ENCODE peak calls at places on chromosomes 1 and 21, in seven cellular contexts. Y, H, U, J, B, M and P are unnamed samples.

GRCh38 chr1:181588631-181589030 is 105.3 kb downstream of the CACNA1E start:
- DNase-seq in M (no peak), U (no peak), Y (no peak), B (no peak), H (no peak), J (no peak), P (no peak)

GRCh38 chr1:34790985-34791384 is 1.8 kb upstream of the GJA4 start:
- DNase-seq in H (no peak), Y (no peak), B (no peak), J (no peak), M (no peak), U (no peak), P (no peak)

GRCh38 chr1:223075834-223076233 is 67.2 kb downstream of the TLR5 start:
- DNase-seq in B (no peak), M (no peak), J (no peak), U (no peak), Y (no peak), H (no peak), P (no peak)

GRCh38 chr1:228986093-228986904 is 251.0 kb downstream of the RHOU start:
- DNase-seq in J (no peak), M (no peak), B (no peak), H (no peak), Y (peak), U (peak), P (peak)

GRCh38 chr1:110783292-110783918 is 89.5 kb upstream of the CD53 start:
- DNase-seq in J (peak), M (peak), H (peak), Y (peak), B (peak), U (peak), P (peak)

GRCh38 chr1:87140831-87141540 is 187.7 kb upstream of the LMO4 start:
- DNase-seq in M (peak), B (no peak), J (no peak), U (no peak), Y (no peak), H (no peak), P (peak)

GRCh38 chr1:151545542-151545941 is 5.4 kb downstream of the TUFT1 start:
- DNase-seq in Y (no peak), B (no peak), U (no peak), M (no peak), J (no peak), H (no peak), P (peak)

GRCh38 chr21:35077975-35078374 is 28.9 kb upstream of the RUNX1 start:
- DNase-seq in M (peak), Y (no peak), B (no peak), H (no peak), U (no peak), J (no peak), P (peak)

GRCh38 chr1:43282220-43283195 is 2.9 kb downstream of the C1orf210 start:
- DNase-seq in J (no peak), M (no peak), Y (no peak), B (no peak), U (no peak), H (no peak), P (no peak)

GRCh38 chr1:161258439-161259386 is at the start of gene PCP4L1:
- DNase-seq in H (peak), B (no peak), J (peak), U (peak), Y (peak), M (peak), P (peak)
- TF ChIP-seq EZH2 in H (peak), B (no peak), J (no peak), U (no peak), Y (no peak), M (no peak), P (no peak)

GRCh38 chr21:22395965-22396364 is 1397.8 kb downstream of the NCAM2 start:
- DNase-seq in B (no peak), J (no peak), M (no peak), U (no peak), H (no peak), Y (no peak), P (no peak)

GRCh38 chr21:22393324-22393723 is 1395.1 kb downstream of the NCAM2 start:
- DNase-seq in B (no peak), J (no peak), H (no peak), U (no peak), Y (no peak), M (no peak), P (no peak)
- TF ChIP-seq EZH2phosphoT487 in B (no peak), J (no peak), H (no peak), U (no peak), Y (no peak), M (no peak), P (no peak)

GRCh38 chr1:217133092-217133491 is 409.9 kb upstream of the ESRRG start:
- DNase-seq in B (no peak), U (no peak), J (no peak), M (no peak), H (peak), Y (peak), P (no peak)

GRCh38 chr1:217135569-217135915 is 412.3 kb upstream of the ESRRG start:
- DNase-seq in M (no peak), H (peak), B (no peak), J (peak), U (no peak), Y (peak), P (peak)

GRCh38 chr1:217134857-217135568 is 411.8 kb upstream of the ESRRG start:
- DNase-seq in H (peak), Y (peak), U (peak), M (peak), B (no peak), J (peak), P (no peak)

GRCh38 chr1:217135987-217136894 is 413.0 kb upstream of the ESRRG start:
- DNase-seq in U (no peak), M (no peak), Y (peak), H (peak), B (no peak), J (no peak), P (no peak)

DNA sequence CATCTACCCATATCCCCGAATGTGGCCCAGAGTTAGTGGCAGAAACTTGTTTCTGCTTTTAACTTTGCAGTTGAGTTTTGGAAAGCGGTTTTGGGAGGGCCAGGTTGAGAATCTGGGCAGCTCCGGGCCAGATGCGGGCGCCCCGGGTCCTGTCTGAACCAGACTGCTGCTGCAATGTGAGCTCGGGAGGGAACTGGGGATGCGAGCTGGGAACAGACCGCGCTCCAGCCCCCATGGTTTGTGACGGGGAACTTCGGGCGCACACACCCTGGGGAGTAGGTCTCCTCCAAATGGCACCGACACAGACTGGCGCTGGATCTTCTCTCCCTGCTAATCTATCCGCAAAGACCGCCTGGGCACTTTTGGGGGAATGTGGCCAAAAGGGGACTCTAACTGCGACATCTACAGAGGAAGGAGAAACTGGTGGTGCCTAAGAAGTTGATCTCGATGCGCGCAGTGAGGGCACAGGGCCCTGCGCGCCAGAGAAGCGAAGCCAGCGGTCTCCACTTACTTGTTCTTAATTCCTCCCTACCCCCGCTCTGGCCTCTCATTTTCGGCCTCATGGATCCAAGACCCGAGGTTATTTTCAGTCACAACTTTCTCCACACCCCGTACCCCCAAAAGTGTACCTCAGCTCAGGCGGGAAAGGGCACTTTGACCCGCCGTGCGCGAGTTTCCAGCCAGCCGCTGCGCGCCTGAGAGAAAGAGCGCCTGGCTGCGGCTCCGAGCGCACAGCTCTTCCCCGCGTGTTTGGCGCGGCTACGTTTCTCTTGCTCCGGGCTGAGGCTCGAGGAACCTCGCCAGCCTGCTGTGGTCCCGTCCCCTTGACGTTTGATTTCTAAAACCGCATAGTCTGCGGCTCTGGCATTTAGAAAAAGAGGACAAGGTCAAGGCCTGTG is 411.0 kb upstream of the ESRRG start:
- DNase-seq in Y (peak), U (peak), B (no peak), M (no peak), H (peak), J (no peak), P (peak)
- TF ChIP-seq EZH2 in Y (peak), U (peak), B (no peak), M (no peak), H (peak), J (no peak), P (peak)

GRCh38 chr1:245549981-245550701 is 395.4 kb downstream of the KIF26B start:
- DNase-seq in B (no peak), H (peak), Y (peak), M (no peak), U (no peak), J (no peak), P (peak)

GRCh38 chr1:245550702-245551008 is 395.9 kb downstream of the KIF26B start:
- DNase-seq in U (no peak), J (no peak), Y (no peak), H (no peak), M (no peak), B (no peak), P (no peak)

GRCh38 chr1:245551536-245551935 is 396.8 kb downstream of the KIF26B start:
- DNase-seq in B (no peak), Y (no peak), M (no peak), U (no peak), J (no peak), H (no peak), P (no peak)

GRCh38 chr1:245556057-245556456 is 401.3 kb downstream of the KIF26B start:
- DNase-seq in Y (no peak), M (no peak), J (no peak), U (no peak), H (no peak), B (no peak), P (no peak)

DNA sequence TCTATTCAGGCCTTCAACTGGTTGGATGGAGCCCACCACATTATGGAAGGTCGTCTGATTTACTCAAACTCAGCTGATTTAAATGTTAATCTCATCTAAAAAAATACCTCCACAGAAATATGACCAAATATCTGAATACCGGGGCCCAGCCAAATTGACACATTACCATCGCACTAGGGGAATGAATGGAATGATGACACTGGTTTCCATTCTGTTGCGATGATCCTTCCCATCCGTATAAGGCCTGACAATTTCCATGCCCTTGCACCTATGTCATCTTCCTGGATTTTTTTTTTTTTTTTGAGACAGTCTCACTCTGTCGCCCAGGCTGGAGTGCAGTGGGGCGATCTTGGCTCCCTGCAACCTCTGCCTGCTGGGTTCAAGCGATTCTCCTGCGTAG is 397.5 kb downstream of the KIF26B start:
- DNase-seq in M (no peak), J (no peak), H (no peak), Y (no peak), B (no peak), U (no peak), P (no peak)
- TF ChIP-seq EZH2phosphoT487 in M (no peak), J (no peak), H (no peak), Y (no peak), B (no peak), U (no peak), P (no peak)

DNA sequence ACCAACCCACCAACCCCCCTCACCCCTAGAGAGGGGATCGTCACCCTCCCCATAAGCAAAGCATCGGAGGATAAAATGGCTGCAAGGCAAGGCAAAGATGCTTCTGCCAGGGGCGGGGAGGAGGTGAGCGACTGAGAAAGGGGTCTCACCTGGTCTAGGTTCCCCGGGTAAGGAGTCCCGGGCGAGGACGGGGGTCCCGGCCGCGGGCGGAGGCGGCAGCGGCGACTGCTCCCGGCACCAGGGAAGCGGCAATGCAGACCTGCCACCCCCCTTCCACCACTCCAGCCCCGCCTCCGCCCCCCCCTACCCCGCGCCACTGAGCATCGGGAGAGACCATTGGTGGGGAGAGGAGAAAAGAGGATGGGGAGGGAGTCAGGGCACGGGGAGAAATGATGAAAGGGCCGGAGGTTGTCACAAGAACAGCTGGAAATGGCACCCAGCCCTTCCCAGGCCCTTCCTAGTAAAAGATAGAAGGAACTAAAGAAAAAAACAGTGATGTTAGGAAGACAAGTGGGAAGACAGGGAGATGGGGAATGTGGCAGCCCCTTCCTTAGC is at the start of gene SV2A:
- DNase-seq in Y (peak), M (no peak), H (peak), J (no peak), U (peak), B (no peak), P (peak)
- TF ChIP-seq EZH2 in Y (no peak), M (no peak), H (no peak), J (no peak), U (no peak), B (no peak), P (no peak)

GRCh38 chr1:28510350-28511223 is 4.7 kb downstream of the RCC1 start:
- DNase-seq in J (peak), Y (peak), U (no peak), M (peak), H (no peak), B (no peak), P (peak)
- TF ChIP-seq EZH2phosphoT487 in J (no peak), Y (no peak), U (no peak), M (no peak), H (no peak), B (no peak), P (no peak)

GRCh38 chr21:43352568-43353281 is 74.2 kb downstream of the SIK1 start:
- DNase-seq in B (peak), H (no peak), U (no peak), M (peak), Y (no peak), J (peak), P (no peak)
- TF ChIP-seq EZH2 in B (no peak), H (no peak), U (no peak), M (no peak), Y (no peak), J (no peak), P (no peak)

DNA sequence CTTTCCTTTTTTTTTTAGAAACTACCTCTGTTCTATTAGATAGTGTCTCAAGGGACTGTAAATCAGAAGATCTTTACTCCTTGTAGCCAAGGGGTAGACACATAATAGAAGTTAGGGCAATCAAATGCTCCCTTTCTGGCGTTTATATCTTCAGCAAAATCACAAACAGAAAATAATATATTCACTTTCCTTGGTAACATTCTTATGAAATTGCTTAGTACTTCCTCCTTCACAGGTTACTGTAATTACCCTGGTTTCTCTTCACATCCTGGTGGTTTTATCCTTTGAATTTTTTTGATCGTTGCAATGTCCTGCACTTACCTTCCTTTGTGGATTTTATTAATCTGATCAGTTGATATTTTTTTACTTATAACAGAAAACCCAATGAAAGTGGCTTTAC is 1064.9 kb downstream of the NCAM2 start:
- DNase-seq in M (no peak), H (no peak), J (no peak), B (no peak), Y (no peak), U (no peak), P (no peak)
- TF ChIP-seq EZH2phosphoT487 in M (no peak), H (no peak), J (no peak), B (no peak), Y (no peak), U (no peak), P (no peak)

DNA sequence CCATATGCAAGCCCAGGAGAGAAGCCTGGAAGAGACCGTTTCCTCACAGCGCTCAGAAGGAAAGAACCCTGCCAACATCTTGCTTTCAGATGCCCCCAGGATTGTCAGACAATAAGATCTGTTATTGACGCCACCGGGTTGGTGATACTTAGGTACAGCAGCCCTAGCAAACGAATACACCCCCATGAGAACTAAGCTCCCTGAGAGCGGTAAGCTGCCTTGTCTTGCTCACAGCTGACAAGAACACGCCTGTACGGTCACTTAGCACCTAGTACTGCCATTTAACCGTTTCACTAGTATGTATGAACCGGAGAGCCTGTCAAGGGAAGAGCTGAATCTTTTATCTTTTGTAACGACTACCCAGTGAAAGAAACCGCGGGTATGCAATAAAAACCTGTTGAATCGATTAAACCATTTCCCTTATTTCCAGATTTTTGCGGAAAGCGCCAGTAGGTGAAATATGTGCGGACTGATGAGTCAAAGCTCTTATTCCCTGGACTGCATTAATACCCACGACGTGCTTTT is 619 bp upstream of the ZBTB8B start:
- DNase-seq in M (no peak), H (peak), B (no peak), U (peak), Y (peak), J (no peak), P (peak)
- TF ChIP-seq EZH2 in M (no peak), H (no peak), B (no peak), U (no peak), Y (no peak), J (no peak), P (no peak)

GRCh38 chr1:31199924-31200323 is 39.8 kb downstream of the NKAIN1 start:
- DNase-seq in M (no peak), Y (no peak), U (peak), B (no peak), J (no peak), H (no peak), P (no peak)

GRCh38 chr1:31203215-31203614 is 36.5 kb downstream of the NKAIN1 start:
- DNase-seq in B (no peak), H (no peak), J (no peak), U (no peak), Y (no peak), M (no peak), P (no peak)

GRCh38 chr1:31199301-31199790 is 40.3 kb downstream of the NKAIN1 start:
- DNase-seq in J (no peak), M (no peak), B (no peak), U (no peak), Y (no peak), H (peak), P (no peak)

GRCh38 chr1:31198591-31198990 is 41.1 kb downstream of the NKAIN1 start:
- DNase-seq in Y (peak), M (no peak), B (no peak), U (no peak), J (no peak), H (peak), P (no peak)

DNA sequence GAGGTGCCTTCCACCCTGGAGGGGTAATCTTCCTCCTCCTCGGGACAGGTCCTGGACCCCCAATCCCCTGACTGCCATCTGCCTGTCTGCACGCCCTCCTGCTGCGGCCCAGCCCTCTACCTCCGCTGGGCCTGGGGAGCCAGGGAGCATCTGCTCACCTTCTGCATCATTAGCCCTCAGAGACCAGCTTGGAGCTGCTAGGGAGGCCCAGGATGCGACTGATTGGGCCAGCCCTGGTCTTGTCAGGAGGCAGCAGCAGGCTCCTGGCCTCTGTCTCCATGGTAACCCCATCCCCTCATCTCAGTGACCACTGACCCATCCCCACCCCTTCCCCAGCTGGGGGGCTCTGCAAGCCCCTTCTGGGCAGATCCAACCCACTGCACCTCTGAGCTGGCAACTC is 37.8 kb downstream of the NKAIN1 start:
- DNase-seq in H (no peak), J (no peak), M (no peak), U (no peak), Y (peak), B (no peak), P (no peak)
- TF ChIP-seq EZH2phosphoT487 in H (no peak), J (no peak), M (no peak), U (no peak), Y (no peak), B (no peak), P (no peak)